ENCODE peak calls at places on chromosomes 1 and 21, in five cellular contexts. C is effector memory CD4-positive, alpha-beta T cell; J is thoracic aorta; B is suprapubic skin; Q is thyroid gland. L is an unnamed sample.

GRCh38 chr1:53327183-53327941 is 508 bp downstream of the LRP8 start:
- DNase-seq in C (peak; percentile 34), J (no peak), B (peak; percentile 72), Q (peak; percentile 37), L (peak; percentile 75)

GRCh38 chr1:202162418-202163280 is 2.2 kb upstream of the PTPN7 start:
- DNase-seq in C (no peak), J (no peak), B (no peak), Q (no peak), L (no peak)

GRCh38 chr1:32962248-32962896 is 2.2 kb downstream of the RNF19B start:
- DNase-seq in C (no peak), J (no peak), B (no peak), Q (no peak), L (no peak)

GRCh38 chr1:226697151-226697575 is 41.9 kb downstream of the ITPKB start:
- DNase-seq in C (no peak), J (no peak), B (no peak), Q (no peak), L (no peak)

GRCh38 chr1:241356187-241356518 is 852 bp downstream of the RGS7 start:
- DNase-seq in C (no peak), J (no peak), B (no peak), Q (no peak), L (no peak)

GRCh38 chr1:159172599-159173291 is 1.3 kb downstream of the CADM3 start:
- DNase-seq in C (no peak), J (no peak), B (peak; percentile 72), Q (no peak), L (peak; percentile 49)

GRCh38 chr1:21268281-21269239 is 21.7 kb downstream of the ECE1 start:
- DNase-seq in C (no peak), J (no peak), B (no peak), Q (peak; percentile 96), L (peak; percentile 52)

GRCh38 chr1:29332204-29332603 is 95.9 kb downstream of the PTPRU start:
- DNase-seq in C (no peak), J (no peak), B (no peak), Q (no peak), L (no peak)

GRCh38 chr1:5734996-5735395 is 257.2 kb downstream of the NPHP4 start:
- DNase-seq in C (no peak), J (no peak), B (no peak), Q (no peak), L (no peak)

GRCh38 chr1:93471911-93472310 is 24.0 kb downstream of the FNBP1L start:
- DNase-seq in C (no peak), J (no peak), B (no peak), Q (no peak), L (no peak)

GRCh38 chr1:118144777-118145176 is 40.3 kb downstream of the SPAG17 start:
- DNase-seq in C (no peak), J (no peak), B (no peak), Q (no peak), L (no peak)
- H3K4me1 ChIP-seq in C (no peaks in the 10 kb centered on the region), J (no peaks in the 10 kb centered on the region), B (peaks cover 4% of the 10 kb centered on the region), Q (peaks cover 17% of the 10 kb centered on the region), L (no peaks in the 10 kb centered on the region)

GRCh38 chr21:41781047-41781405 is 14.2 kb upstream of the RIPK4 start:
- DNase-seq in C (no peak), J (no peak), B (no peak), Q (no peak), L (no peak)

GRCh38 chr21:41786521-41786987 is 19.7 kb upstream of the RIPK4 start:
- DNase-seq in C (no peak), J (no peak), B (peak; percentile 39), Q (peak; percentile 59), L (no peak)

GRCh38 chr21:41780337-41781046 is 13.6 kb upstream of the RIPK4 start:
- DNase-seq in C (no peak), J (no peak), B (no peak), Q (no peak), L (no peak)

GRCh38 chr21:41784456-41785102 is 17.7 kb upstream of the RIPK4 start:
- DNase-seq in C (no peak), J (no peak), B (peak; percentile 16), Q (no peak), L (no peak)

GRCh38 chr21:41783476-41784150 is 16.8 kb upstream of the RIPK4 start:
- DNase-seq in C (no peak), J (no peak), B (peak; percentile 57), Q (peak; percentile 64), L (peak; percentile 93)
- H3K4me1 ChIP-seq in C (no peaks in the 10 kb centered on the region), J (peaks cover 5% of the 10 kb centered on the region), B (peaks cover 8% of the 10 kb centered on the region), Q (peaks cover 12% of the 10 kb centered on the region), L (peaks cover 6% of the 10 kb centered on the region)

GRCh38 chr21:43276811-43277210 is 108.0 kb downstream of the CRYAA start:
- DNase-seq in C (no peak), J (no peak), B (no peak), Q (no peak), L (peak; percentile 33)
- H3K4me1 ChIP-seq in C (no peaks in the 10 kb centered on the region), J (no peaks in the 10 kb centered on the region), B (peaks cover 17% of the 10 kb centered on the region), Q (peaks cover 15% of the 10 kb centered on the region), L (peaks cover 5% of the 10 kb centered on the region)

DNA sequence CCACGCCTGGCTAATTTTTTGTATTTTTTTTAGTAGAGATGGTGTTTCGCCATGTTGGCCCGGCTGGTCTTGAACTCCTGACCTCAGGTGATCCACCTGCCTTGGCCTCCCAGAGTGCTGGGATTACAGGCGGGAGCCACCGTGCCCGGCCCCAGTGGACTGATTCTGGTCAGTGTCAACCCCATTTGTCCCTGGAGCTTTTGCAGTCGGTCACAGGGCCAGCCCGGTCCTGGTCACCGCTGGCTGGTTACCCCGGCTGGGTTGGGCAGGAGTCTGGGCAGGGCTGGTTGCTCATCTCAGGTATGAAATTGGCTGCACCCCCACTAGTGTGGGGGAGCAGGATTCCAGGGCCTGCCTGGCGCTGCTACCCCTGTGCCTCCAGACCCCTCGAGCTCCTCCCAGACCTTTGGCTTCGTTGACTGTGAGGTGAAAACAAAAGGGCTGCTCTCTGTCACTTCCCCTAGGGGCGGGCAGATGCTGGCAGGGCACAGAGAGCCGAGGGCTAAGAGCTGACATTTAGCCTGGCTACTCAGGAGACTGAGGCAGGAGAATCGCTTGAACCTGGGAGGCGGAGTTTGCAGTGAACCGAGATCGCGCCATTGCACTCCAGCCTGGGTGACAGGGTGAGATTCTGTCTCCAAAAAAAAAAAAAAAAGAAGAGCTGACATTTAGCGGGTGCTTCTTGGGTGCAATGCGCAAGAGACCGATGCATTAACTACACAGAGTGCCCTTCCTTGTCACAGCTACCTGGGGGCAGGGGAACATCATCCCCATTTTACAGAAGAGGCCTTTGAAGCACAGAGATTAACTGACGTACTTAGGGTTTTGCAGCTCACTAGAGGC is 10.6 kb downstream of the TNFRSF1B start:
- DNase-seq in C (no peak), J (no peak), B (no peak), Q (no peak), L (no peak)
- H3K4me1 ChIP-seq in C (peaks cover 92% of the 10 kb centered on the region), J (peaks cover 23% of the 10 kb centered on the region), B (peaks cover 85% of the 10 kb centered on the region), Q (peaks cover 61% of the 10 kb centered on the region), L (peaks cover 16% of the 10 kb centered on the region)

GRCh38 chr1:54364613-54365012 is 41.6 kb downstream of the SSBP3 start:
- DNase-seq in C (no peak), J (no peak), B (no peak), Q (no peak), L (no peak)
- H3K4me1 ChIP-seq in C (no peaks in the 10 kb centered on the region), J (peaks cover 10% of the 10 kb centered on the region), B (peaks cover 19% of the 10 kb centered on the region), Q (peaks cover 8% of the 10 kb centered on the region), L (peaks cover 21% of the 10 kb centered on the region)